ENCODE peak calls at places on chromosome 19, in six cellular contexts. Z is upper lobe of left lung, D is esophagus squamous epithelium, T is heart left ventricle, B is ovary, W is stomach. H is an unnamed sample.

GRCh38 chr19:38120471-38121030 is 103.5 kb downstream of the DPF1 start:
- DNase-seq in Z (no peak), D (no peak), T (no peak), B (no peak), W (no peak), H (no peak)

GRCh38 chr19:44303976-44304568 is 753 bp downstream of the ZNF235 start:
- DNase-seq in Z (no peak), D (no peak), T (no peak), B (no peak), W (no peak), H (no peak)

GRCh38 chr19:1150333-1151036 is 23.6 kb downstream of the SBNO2 start:
- DNase-seq in Z (peak; percentile 70), D (no peak), T (no peak), B (peak; percentile 7), W (no peak), H (no peak)

GRCh38 chr19:4764290-4764660 is 27.3 kb upstream of the FEM1A start:
- DNase-seq in Z (no peak), D (no peak), T (no peak), B (no peak), W (no peak), H (no peak)

GRCh38 chr19:21022996-21023395 is 2.5 kb downstream of the ZNF430 start:
- DNase-seq in Z (no peak), D (no peak), T (no peak), B (no peak), W (no peak), H (no peak)

GRCh38 chr19:4414800-4415251 is 12.4 kb downstream of the CHAF1A start:
- DNase-seq in Z (no peak), D (no peak), T (no peak), B (peak; percentile 63), W (no peak), H (no peak)

GRCh38 chr19:51441410-51442390 is 16.6 kb downstream of the SIGLEC8 start:
- DNase-seq in Z (no peak), D (no peak), T (no peak), B (no peak), W (peak; percentile 54), H (no peak)

GRCh38 chr19:35559281-35559659 is 4.2 kb downstream of the ATP4A start:
- DNase-seq in Z (no peak), D (no peak), T (no peak), B (no peak), W (no peak), H (no peak)

DNA sequence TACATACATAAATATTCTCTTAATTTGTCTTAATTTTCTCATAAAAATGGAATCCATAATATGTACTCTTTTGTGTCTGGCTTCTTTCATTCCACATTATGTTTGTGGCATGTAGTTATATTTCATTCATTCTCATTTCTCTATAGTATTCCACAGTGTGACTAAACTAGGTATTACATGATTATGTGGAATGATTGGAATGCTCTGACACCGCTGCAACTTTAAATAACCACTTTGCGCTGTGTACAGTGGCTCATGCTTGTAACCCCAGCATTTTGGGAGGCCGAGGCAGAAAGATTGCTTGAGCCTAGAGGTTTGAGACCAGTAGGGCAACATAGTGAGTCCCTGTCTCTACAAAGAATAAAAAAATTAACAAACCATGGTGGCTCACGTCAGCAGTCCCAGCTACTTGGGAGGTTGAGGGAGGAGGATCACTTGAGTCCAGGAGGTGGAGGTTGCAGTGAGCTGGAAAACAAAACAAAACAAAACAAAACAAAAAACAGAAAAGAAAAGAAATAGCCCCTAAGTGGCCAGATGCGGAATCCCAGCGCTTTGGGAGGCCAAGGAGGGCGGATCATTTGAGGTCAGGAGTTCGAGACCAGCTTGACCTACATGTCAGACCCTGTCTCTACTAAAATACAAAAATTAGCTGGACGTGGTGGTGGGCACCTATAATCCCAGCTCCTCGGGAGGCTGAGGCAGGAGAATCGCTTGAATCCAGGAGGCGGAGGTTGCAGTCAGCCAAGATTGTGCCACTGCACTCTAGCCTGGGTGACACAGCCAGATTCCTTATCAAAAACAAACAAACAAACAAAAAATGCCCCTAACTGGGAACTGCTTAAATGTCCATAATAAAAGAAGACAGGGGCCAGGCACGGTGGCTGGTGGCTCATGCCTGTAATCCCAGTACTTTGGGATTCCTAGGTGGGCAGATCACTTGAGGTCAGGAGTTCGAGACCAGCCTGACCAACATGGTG is 8.0 kb upstream of the SAE1 start:
- DNase-seq in Z (no peak), D (no peak), T (no peak), B (no peak), W (no peak), H (no peak)
- H3K4me3 ChIP-seq in Z (no peak overlapping the region), D (no peak overlapping the region), T (no peak overlapping the region), B (no peak overlapping the region), W (no peak overlapping the region), H (no peak overlapping the region)

GRCh38 chr19:55591555-55591954 is 7.8 kb downstream of the FIZ1 start:
- DNase-seq in Z (no peak), D (no peak), T (no peak), B (no peak), W (no peak), H (no peak)

GRCh38 chr19:55590621-55591020 is 8.7 kb downstream of the FIZ1 start:
- DNase-seq in Z (no peak), D (no peak), T (no peak), B (no peak), W (no peak), H (no peak)

GRCh38 chr19:55588738-55589137 is 8.1 kb upstream of the ZNF579 start:
- DNase-seq in Z (no peak), D (no peak), T (no peak), B (no peak), W (no peak), H (no peak)

GRCh38 chr19:55592391-55593090 is 6.8 kb downstream of the FIZ1 start:
- DNase-seq in Z (peak; percentile 83), D (no peak), T (no peak), B (no peak), W (no peak), H (no peak)

DNA sequence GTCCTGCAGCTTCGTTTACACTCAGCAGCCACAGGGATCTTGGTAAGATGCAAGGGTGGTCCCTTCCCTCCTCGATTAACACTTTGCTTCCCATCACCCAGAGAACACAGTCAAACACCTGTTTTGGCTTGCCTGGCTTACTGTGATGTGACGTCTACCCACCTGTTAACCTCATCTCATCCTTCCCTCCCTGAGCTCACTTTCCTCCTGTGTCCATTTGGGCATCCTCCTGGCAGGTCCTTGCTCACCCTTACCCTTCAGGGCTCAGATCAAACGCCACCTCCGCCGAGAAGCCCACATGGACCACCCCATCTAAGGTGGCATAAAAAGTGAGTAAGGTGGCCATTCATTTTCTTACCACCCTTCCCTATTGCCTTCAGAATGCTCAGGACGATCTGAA is 9.2 kb downstream of the FIZ1 start:
- DNase-seq in Z (no peak), D (no peak), T (no peak), B (no peak), W (no peak), H (no peak)
- TF ChIP-seq POLR2A in Z (no peak), D (no peak), T (no peak), B (no peak), W (no peak), H (no peak)

GRCh38 chr19:15671237-15671636 is 1.6 kb upstream of the CYP4F12 start:
- DNase-seq in Z (no peak), D (no peak), T (no peak), B (no peak), W (no peak), H (no peak)

GRCh38 chr19:15675560-15675959 is 2.7 kb downstream of the CYP4F12 start:
- DNase-seq in Z (no peak), D (no peak), T (no peak), B (no peak), W (no peak), H (no peak)

GRCh38 chr19:15673176-15673654 is 328 bp downstream of the CYP4F12 start:
- DNase-seq in Z (peak; percentile 39), D (no peak), T (no peak), B (no peak), W (peak; percentile 28), H (peak; percentile 86)

GRCh38 chr19:15671891-15672579 is 852 bp upstream of the CYP4F12 start:
- DNase-seq in Z (no peak), D (no peak), T (no peak), B (no peak), W (no peak), H (no peak)

GRCh38 chr19:15672580-15673175 is at the start of gene CYP4F12:
- DNase-seq in Z (peak; percentile 86), D (peak; percentile 5), T (peak; percentile 89), B (peak; percentile 78), W (peak; percentile 84), H (peak; percentile 97)
- H3K27ac ChIP-seq in Z (peak within 1 kb of the TSS; percentile 52), D (peak within 1 kb of the TSS; percentile 91), T (peak within 1 kb of the TSS; percentile 61), B (no peak within 1 kb of the TSS), W (peak within 1 kb of the TSS; percentile 77), H (peak within 1 kb of the TSS; percentile 65)

GRCh38 chr19:41922220-41922576 is 6.1 kb downstream of the ERFL start:
- DNase-seq in Z (no peak), D (no peak), T (no peak), B (no peak), W (no peak), H (no peak)

GRCh38 chr19:41921280-41922219 is 6.7 kb downstream of the ERFL start:
- DNase-seq in Z (no peak), D (no peak), T (no peak), B (no peak), W (no peak), H (no peak)

GRCh38 chr19:41922585-41922984 is 5.7 kb downstream of the ERFL start:
- DNase-seq in Z (peak; percentile 65), D (no peak), T (no peak), B (no peak), W (no peak), H (no peak)

GRCh38 chr19:41919948-41920712 is 8.1 kb downstream of the ERFL start:
- DNase-seq in Z (no peak), D (no peak), T (no peak), B (no peak), W (no peak), H (no peak)

DNA sequence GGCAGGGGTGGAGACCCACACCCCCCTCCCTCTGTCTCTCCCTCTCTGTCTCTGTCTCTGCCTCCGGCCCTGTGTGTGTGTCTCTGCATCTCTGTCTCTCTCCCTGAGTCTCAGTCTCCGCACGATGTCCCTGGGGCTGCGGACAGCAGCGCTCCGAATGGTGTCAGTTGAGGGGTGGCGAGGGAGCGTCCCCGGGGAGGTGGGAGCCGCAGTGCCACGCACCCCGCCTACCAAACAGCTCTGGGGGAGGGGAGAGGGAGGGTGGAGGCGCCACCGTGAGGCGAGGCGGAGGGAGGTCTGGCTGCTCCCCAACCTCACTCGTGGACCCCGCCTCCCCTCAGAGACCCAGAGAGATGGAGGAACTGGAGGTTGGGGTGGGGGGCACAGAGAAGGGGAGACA is 7.4 kb downstream of the ERFL start:
- DNase-seq in Z (peak; percentile 44), D (no peak), T (no peak), B (no peak), W (no peak), H (no peak)
- H3K4me3 ChIP-seq in Z (no peak overlapping the region), D (no peak overlapping the region), T (no peak overlapping the region), B (no peak overlapping the region), W (no peak overlapping the region), H (no peak overlapping the region)

H was measured in right lobe of liver.